ENCODE peak calls at places on chromosomes 16 and 17, in four cellular contexts. One of them, this sample, is unnamed. For H3K4me1, the result is how much of the 10 kb centered on the place peaks cover.

GRCh38 chr16:4667203-4667983 is 26.0 kb upstream of the NUDT16L1 start:
- DNase-seq in A549: no peak
- DNase-seq in SJSA1: no peak
- DNase-seq in esophagus squamous epithelium: no peak
- DNase-seq in this sample: no peak

GRCh38 chr16:5350118-5350517 is 252.5 kb upstream of the EEF2KMT start:
- DNase-seq in A549: no peak
- DNase-seq in SJSA1: no peak
- DNase-seq in esophagus squamous epithelium: no peak
- DNase-seq in this sample: no peak

GRCh38 chr16:68728558-68728957 is 8.5 kb upstream of the CDH1 start:
- DNase-seq in A549: no peak
- DNase-seq in SJSA1: no peak
- DNase-seq in esophagus squamous epithelium: no peak
- DNase-seq in this sample: no peak

GRCh38 chr17:79888009-79888540 is 48.8 kb upstream of the CBX4 start:
- DNase-seq in A549: no peak
- DNase-seq in SJSA1: no peak
- DNase-seq in esophagus squamous epithelium: no peak
- DNase-seq in this sample: no peak

GRCh38 chr16:71929048-71929447 is 33.7 kb downstream of the IST1 start:
- DNase-seq in A549: no peak
- DNase-seq in SJSA1: peak
- DNase-seq in esophagus squamous epithelium: no peak
- DNase-seq in this sample: peak

GRCh38 chr17:73203788-73204479 is 11.1 kb downstream of the COG1 start:
- DNase-seq in A549: no peak
- DNase-seq in SJSA1: no peak
- DNase-seq in esophagus squamous epithelium: no peak
- DNase-seq in this sample: no peak

GRCh38 chr16:12426122-12426521 is 377.6 kb downstream of the CPPED1 start:
- DNase-seq in A549: no peak
- DNase-seq in SJSA1: no peak
- DNase-seq in esophagus squamous epithelium: no peak
- DNase-seq in this sample: no peak

GRCh38 chr16:89412811-89413210 is 77.5 kb downstream of the ANKRD11 start:
- DNase-seq in A549: no peak
- DNase-seq in SJSA1: no peak
- DNase-seq in esophagus squamous epithelium: no peak
- DNase-seq in this sample: no peak

GRCh38 chr17:17874478-17874877 is 37.7 kb upstream of the SREBF1 start:
- DNase-seq in A549: no peak
- DNase-seq in SJSA1: no peak
- DNase-seq in esophagus squamous epithelium: no peak
- DNase-seq in this sample: peak

GRCh38 chr16:23320695-23321094 is 18.6 kb downstream of the SCNN1B start:
- DNase-seq in A549: no peak
- DNase-seq in SJSA1: no peak
- DNase-seq in esophagus squamous epithelium: no peak
- DNase-seq in this sample: no peak

GRCh38 chr17:50690887-50691549 is 16.7 kb downstream of the ANKRD40 start:
- DNase-seq in A549: no peak
- DNase-seq in SJSA1: no peak
- DNase-seq in esophagus squamous epithelium: no peak
- DNase-seq in this sample: no peak

GRCh38 chr16:3971706-3972105 is 91.2 kb upstream of the CREBBP start:
- DNase-seq in A549: no peak
- DNase-seq in SJSA1: no peak
- DNase-seq in esophagus squamous epithelium: no peak
- DNase-seq in this sample: no peak

GRCh38 chr16:85917959-85918358 is 19.0 kb downstream of the IRF8 start:
- DNase-seq in A549: no peak
- DNase-seq in SJSA1: no peak
- DNase-seq in esophagus squamous epithelium: no peak
- DNase-seq in this sample: no peak

GRCh38 chr16:10827691-10828341 is 9.2 kb upstream of the TVP23A start:
- DNase-seq in A549: no peak
- DNase-seq in SJSA1: no peak
- DNase-seq in esophagus squamous epithelium: no peak
- DNase-seq in this sample: no peak

DNA sequence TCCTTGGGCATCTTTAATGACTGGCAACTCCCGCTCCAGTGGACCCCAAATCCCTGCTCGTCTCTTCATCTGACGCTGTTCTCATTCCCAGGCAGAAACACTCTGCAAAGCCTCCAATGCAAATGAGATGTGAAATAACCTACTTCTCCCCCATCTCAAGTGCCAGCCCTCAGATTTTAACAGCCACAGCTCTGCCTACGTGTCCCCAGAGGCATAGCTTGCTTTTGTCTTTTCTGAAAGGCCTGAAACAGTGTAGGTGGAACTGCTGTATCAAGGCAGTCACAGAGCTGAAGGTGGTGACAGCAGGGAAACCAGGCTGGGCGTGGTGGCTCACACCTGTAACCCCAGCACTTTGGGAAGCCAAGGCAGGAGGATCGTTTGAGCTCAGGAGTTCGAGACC is 14.7 kb downstream of the RPH3AL start:
- DNase-seq in A549: no peak
- DNase-seq in SJSA1: no peak
- DNase-seq in esophagus squamous epithelium: no peak
- DNase-seq in this sample: no peak
- H3K4me1 ChIP-seq in A549: under half
- H3K4me1 ChIP-seq in SJSA1: under half
- H3K4me1 ChIP-seq in esophagus squamous epithelium: under half
- H3K4me1 ChIP-seq in this sample: under half

DNA sequence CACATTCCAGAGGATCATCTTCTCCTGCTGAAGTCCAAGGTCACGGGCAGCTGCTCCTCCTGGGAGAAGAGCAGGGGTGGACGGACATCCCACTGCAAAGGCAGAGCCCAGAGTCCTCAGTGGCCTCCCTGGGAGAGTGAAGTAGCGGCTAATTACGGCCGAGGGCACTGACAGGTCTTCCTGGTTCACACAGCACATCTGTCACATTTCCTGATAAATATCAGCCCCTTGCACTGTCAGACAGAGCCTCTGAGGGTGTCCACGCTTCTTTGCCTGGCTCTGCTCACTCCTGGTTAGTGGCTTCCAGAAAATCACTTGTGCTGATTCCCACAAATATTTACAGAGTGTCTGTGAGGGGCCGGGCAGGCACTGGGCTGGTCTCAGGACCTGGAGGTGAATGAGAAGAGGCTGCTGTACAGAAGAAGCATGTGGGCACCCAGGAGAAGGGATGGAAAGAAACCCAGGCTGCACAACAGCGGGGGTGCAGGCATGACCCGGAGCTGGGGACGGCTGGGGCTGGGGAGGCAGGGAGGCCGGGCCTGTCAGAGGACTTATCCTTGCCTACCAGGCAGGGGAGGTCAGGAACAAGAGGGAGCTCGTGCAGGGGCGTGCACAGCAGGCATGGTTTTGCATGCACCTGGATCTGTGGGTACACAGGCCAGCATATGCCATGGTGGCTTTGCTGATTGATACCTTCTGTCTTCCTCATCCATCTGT is 258.2 kb upstream of the TNRC6C start:
- DNase-seq in A549: no peak
- DNase-seq in SJSA1: no peak
- DNase-seq in esophagus squamous epithelium: no peak
- DNase-seq in this sample: no peak
- H3K4me1 ChIP-seq in A549: under half
- H3K4me1 ChIP-seq in SJSA1: under half
- H3K4me1 ChIP-seq in esophagus squamous epithelium: under half
- H3K4me1 ChIP-seq in this sample: under half

DNA sequence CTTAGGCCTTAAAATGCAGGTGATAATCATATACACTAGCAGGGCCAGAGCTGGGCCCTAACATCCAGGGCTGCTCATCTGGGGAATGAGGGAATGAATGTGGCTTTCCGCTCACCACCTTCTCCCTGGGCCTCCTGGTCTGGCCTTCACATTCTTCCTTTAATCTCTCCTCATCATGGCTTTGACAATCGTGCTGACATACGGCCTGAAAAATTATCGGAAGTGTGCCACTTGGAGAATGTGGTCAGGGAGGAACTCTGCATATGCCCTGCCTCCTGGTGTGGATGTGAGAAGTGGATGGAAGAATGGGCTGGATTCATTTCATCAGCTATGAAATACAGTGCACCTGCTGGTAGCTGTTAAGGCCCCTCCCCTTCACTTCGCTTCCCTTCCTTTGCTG is 2.4 kb downstream of the WSCD1 start:
- DNase-seq in A549: no peak
- DNase-seq in SJSA1: no peak
- DNase-seq in esophagus squamous epithelium: no peak
- DNase-seq in this sample: no peak
- H3K4me1 ChIP-seq in A549: under half
- H3K4me1 ChIP-seq in SJSA1: under half
- H3K4me1 ChIP-seq in esophagus squamous epithelium: under half
- H3K4me1 ChIP-seq in this sample: under half

GRCh38 chr16:72991645-72992044 is 56.3 kb downstream of the ZFHX3 start:
- DNase-seq in A549: no peak
- DNase-seq in SJSA1: no peak
- DNase-seq in esophagus squamous epithelium: no peak
- DNase-seq in this sample: no peak
- H3K4me1 ChIP-seq in A549: under half
- H3K4me1 ChIP-seq in SJSA1: under half
- H3K4me1 ChIP-seq in esophagus squamous epithelium: under half
- H3K4me1 ChIP-seq in this sample: under half